ENCODE peak calls at places on chromosomes 13 and 19, in six cellular contexts. S, V, E, K, G and N are unnamed samples.

GRCh38 chr19:4304509-4305252 is at the start of gene FSD1:
- DNase-seq in S (no peak), G (no peak), E (peak), V (peak), K (no peak), N (peak)

GRCh38 chr13:19863323-19864017 is at the start of gene ZMYM5:
- DNase-seq in V (peak), S (peak), E (peak), K (peak), G (peak), N (peak)

GRCh38 chr19:11921852-11922495 is 2.9 kb upstream of the ZNF700 start:
- DNase-seq in G (no peak), K (no peak), S (no peak), V (peak), E (no peak), N (no peak)

GRCh38 chr19:6967962-6968361 is 53.3 kb downstream of the MBD3L2B start:
- DNase-seq in G (no peak), S (no peak), V (no peak), K (no peak), E (no peak), N (no peak)

GRCh38 chr13:99356216-99357089 is 49.3 kb upstream of the GPR183 start:
- DNase-seq in K (no peak), V (no peak), G (peak), E (no peak), S (no peak), N (no peak)

GRCh38 chr19:36169084-36169760 is 17.0 kb upstream of the COX7A1 start:
- DNase-seq in K (no peak), G (no peak), E (peak), S (no peak), V (no peak), N (no peak)

GRCh38 chr19:37983916-37984315 is 76.9 kb downstream of the SIPA1L3 start:
- DNase-seq in E (no peak), V (no peak), K (peak), S (no peak), G (no peak), N (peak)

GRCh38 chr13:41411536-41411935 is 45.8 kb upstream of the RGCC start:
- DNase-seq in S (no peak), K (peak), V (no peak), E (peak), G (peak), N (peak)

GRCh38 chr19:47110521-47111080 is 3.0 kb downstream of the ZC3H4 start:
- DNase-seq in S (no peak), G (no peak), V (no peak), E (peak), K (peak), N (peak)

GRCh38 chr19:19619121-19619848 is 798 bp upstream of the PBX4 start:
- DNase-seq in G (no peak), S (no peak), K (no peak), E (no peak), V (no peak), N (no peak)

GRCh38 chr13:101700598-101700997 is 248.1 kb downstream of the ITGBL1 start:
- DNase-seq in S (no peak), V (no peak), K (no peak), G (no peak), E (no peak), N (no peak)

GRCh38 chr13:114135731-114136171 is 3.3 kb upstream of the RASA3 start:
- DNase-seq in V (no peak), G (no peak), K (no peak), S (no peak), E (no peak), N (no peak)

GRCh38 chr13:28411859-28412353 is 83.0 kb downstream of the FLT1 start:
- DNase-seq in E (no peak), G (no peak), S (no peak), K (no peak), V (no peak), N (no peak)

GRCh38 chr13:53098455-53098854 is 69.8 kb downstream of the OLFM4 start:
- DNase-seq in V (peak), S (no peak), E (no peak), G (no peak), K (no peak), N (no peak)

GRCh38 chr19:49256691-49257090 is 68.3 kb downstream of the SLC6A16 start:
- DNase-seq in S (no peak), E (no peak), V (no peak), G (no peak), K (no peak), N (no peak)

GRCh38 chr19:51821921-51822716 is 27.2 kb downstream of the FPR3 start:
- DNase-seq in V (no peak), S (no peak), G (no peak), E (no peak), K (peak), N (no peak)

GRCh38 chr19:43594710-43595604 is 977 bp downstream of the IRGQ start:
- DNase-seq in G (peak), S (no peak), K (peak), E (peak), V (peak), N (peak)

GRCh38 chr13:33349996-33350826 is 64.7 kb upstream of the STARD13 start:
- DNase-seq in G (no peak), V (peak), K (no peak), S (peak), E (peak), N (no peak)

GRCh38 chr19:15550847-15551182 is 42.5 kb downstream of the CYP4F22 start:
- DNase-seq in K (no peak), V (no peak), S (no peak), E (no peak), G (no peak), N (no peak)

GRCh38 chr13:99214232-99214631 is 13.6 kb downstream of the UBAC2 start:
- DNase-seq in V (no peak), E (no peak), G (no peak), K (peak), S (no peak), N (no peak)

GRCh38 chr13:71751074-71751473 is 115.9 kb downstream of the DACH1 start:
- DNase-seq in E (no peak), G (no peak), V (no peak), S (no peak), K (no peak), N (no peak)

GRCh38 chr19:8216357-8216756 is 7.2 kb downstream of the CERS4 start:
- DNase-seq in K (no peak), E (no peak), V (no peak), S (no peak), G (no peak), N (no peak)
- H3K27ac ChIP-seq in K (no peak), E (no peak), V (no peak), S (no peak), G (no peak), N (no peak)

GRCh38 chr19:34135033-34135370 is 37.3 kb upstream of the LSM14A start:
- DNase-seq in G (no peak), S (no peak), E (no peak), K (no peak), V (no peak), N (no peak)
- H3K27ac ChIP-seq in G (no peak), S (peak), E (peak), K (peak), V (peak), N (no peak)

GRCh38 chr13:59358014-59358413 is 805.7 kb downstream of the DIAPH3 start:
- DNase-seq in G (no peak), E (no peak), V (no peak), K (no peak), S (no peak), N (no peak)

GRCh38 chr13:59363950-59364349 is 799.8 kb downstream of the DIAPH3 start:
- DNase-seq in V (no peak), E (no peak), K (no peak), G (no peak), S (no peak), N (no peak)

GRCh38 chr13:59360916-59361315 is 802.8 kb downstream of the DIAPH3 start:
- DNase-seq in K (no peak), S (no peak), E (no peak), G (no peak), V (no peak), N (no peak)

GRCh38 chr13:59356607-59357006 is 807.1 kb downstream of the DIAPH3 start:
- DNase-seq in S (peak), G (no peak), E (peak), K (no peak), V (no peak), N (no peak)

DNA sequence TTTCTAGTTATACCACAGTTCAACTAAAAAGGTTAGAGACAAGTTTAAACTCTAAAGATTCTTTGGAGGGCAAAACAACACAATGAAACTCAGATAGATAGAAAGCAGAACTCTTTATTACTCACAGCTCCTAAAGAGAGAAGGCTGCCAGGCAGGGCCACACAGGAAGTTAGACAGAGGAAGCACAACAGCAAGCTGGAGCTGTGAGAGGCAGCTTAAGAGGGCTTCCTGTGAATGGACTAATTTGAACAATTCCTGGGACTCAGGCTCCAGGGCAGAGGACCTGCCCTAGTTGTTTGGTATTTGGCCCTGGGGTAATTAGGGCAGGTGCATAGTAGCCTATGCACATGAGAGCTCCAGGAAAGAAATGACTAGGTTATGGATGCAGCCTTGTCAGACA is 803.6 kb downstream of the DIAPH3 start:
- DNase-seq in V (no peak), E (peak), S (no peak), K (no peak), G (no peak), N (no peak)
- H3K27ac ChIP-seq in V (peak), E (peak), S (peak), K (no peak), G (no peak), N (no peak)

GRCh38 chr13:47794963-47795362 is 206.1 kb downstream of the SUCLA2 start:
- DNase-seq in G (no peak), E (peak), V (no peak), S (no peak), K (peak), N (no peak)
- H3K27ac ChIP-seq in G (no peak), E (no peak), V (no peak), S (no peak), K (no peak), N (no peak)

GRCh38 chr13:106151056-106151699 is 384.3 kb downstream of the EFNB2 start:
- DNase-seq in S (no peak), G (no peak), V (no peak), E (no peak), K (peak), N (peak)
- H3K27ac ChIP-seq in S (no peak), G (no peak), V (no peak), E (no peak), K (peak), N (peak)

GRCh38 chr19:39802958-39803357 is 24.3 kb downstream of the LEUTX start:
- DNase-seq in S (no peak), G (no peak), K (no peak), E (no peak), V (no peak), N (no peak)
- H3K27ac ChIP-seq in S (no peak), G (no peak), K (no peak), E (no peak), V (no peak), N (no peak)

DNA sequence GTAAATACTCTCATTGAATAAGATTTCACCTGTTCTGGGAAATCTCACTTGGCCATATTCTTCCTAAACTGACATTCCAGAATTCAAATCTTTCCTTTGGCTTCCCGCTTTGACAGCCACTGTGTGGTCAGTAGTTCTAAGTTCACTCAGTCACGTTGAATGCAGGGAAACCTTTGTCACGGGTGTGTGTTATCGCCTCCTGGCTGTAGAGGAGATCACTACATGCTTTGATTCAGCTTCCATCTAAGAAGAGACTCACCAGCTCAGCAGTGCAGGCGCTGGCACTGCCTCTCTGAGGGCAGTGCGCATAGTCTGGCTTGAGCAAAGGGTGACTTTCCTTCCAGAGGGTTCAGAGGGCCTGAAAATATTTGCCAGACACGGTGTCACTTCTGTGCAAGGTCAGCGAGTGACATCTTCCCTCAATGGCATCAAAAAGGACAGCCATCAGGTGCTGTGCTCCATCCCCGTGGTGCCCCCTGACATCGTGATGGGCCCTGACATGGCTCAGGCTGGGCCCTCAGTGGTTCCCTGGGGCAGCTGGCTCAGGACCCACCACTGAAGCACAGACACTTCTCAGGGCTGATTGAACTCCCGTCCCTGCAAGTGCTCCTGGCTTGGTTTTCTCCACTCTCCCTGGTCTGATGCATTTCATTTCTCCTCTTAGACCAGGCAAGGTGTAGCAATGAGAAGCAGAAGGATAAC is 635.4 kb upstream of the ARGLU1 start:
- DNase-seq in K (no peak), S (no peak), V (peak), E (peak), G (no peak), N (no peak)
- H3K27ac ChIP-seq in K (no peak), S (peak), V (no peak), E (no peak), G (no peak), N (no peak)

GRCh38 chr13:97852181-97852874 is 101.1 kb upstream of the IPO5 start:
- DNase-seq in V (no peak), G (no peak), K (no peak), S (no peak), E (no peak), N (no peak)

GRCh38 chr13:97856001-97856675 is 97.3 kb upstream of the IPO5 start:
- DNase-seq in K (no peak), E (peak), S (peak), V (peak), G (no peak), N (no peak)

GRCh38 chr13:97855570-97855970 is 97.9 kb upstream of the IPO5 start:
- DNase-seq in S (no peak), G (peak), V (peak), E (peak), K (peak), N (no peak)

GRCh38 chr13:97851269-97851668 is 102.2 kb upstream of the IPO5 start:
- DNase-seq in E (peak), G (no peak), V (no peak), K (no peak), S (no peak), N (no peak)

DNA sequence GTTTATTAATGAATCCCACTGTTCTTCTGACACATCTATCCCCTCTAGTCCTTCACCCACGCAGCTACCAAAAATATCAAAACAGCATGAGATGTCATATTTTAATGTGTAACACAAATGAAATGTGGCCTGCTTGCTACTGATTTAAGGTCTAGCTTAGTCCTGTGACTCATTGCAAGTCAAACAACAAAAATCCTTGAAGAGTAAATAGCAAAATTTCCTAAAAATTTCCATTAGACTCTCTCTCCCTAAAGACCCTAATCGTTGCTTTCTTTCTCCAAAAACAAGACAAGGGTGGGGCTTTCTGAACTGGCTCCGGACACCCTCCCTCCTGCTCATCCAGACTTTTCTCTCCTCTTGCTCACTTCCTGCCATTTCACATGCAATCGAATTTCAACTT is 99.9 kb upstream of the IPO5 start:
- DNase-seq in S (no peak), K (no peak), E (no peak), V (no peak), G (no peak), N (no peak)
- H3K27ac ChIP-seq in S (no peak), K (no peak), E (peak), V (no peak), G (no peak), N (no peak)